ENCODE peak calls at places on chromosomes 5 and 9, in five cellular contexts. One of them, this sample, is unnamed.

GRCh38 chr5:146706321-146706972 is 172.1 kb downstream of the PPP2R2B start:
- DNase-seq in adrenal gland: no peak
- DNase-seq in CD4-positive, alpha-beta T cell: no peak
- DNase-seq in uterus: no peak
- DNase-seq in BE2C: peak
- DNase-seq in this sample: no peak

GRCh38 chr9:93193978-93194377 is 10.0 kb downstream of the WNK2 start:
- DNase-seq in adrenal gland: no peak
- DNase-seq in CD4-positive, alpha-beta T cell: no peak
- DNase-seq in uterus: no peak
- DNase-seq in BE2C: no peak
- DNase-seq in this sample: no peak

GRCh38 chr9:132241840-132242620 is 80.2 kb downstream of the NTNG2 start:
- DNase-seq in adrenal gland: peak
- DNase-seq in CD4-positive, alpha-beta T cell: peak
- DNase-seq in uterus: peak
- DNase-seq in BE2C: no peak
- DNase-seq in this sample: peak

GRCh38 chr5:57718155-57718554 is 235.5 kb upstream of the ACTBL2 start:
- DNase-seq in adrenal gland: peak
- DNase-seq in CD4-positive, alpha-beta T cell: no peak
- DNase-seq in uterus: no peak
- DNase-seq in BE2C: no peak
- DNase-seq in this sample: no peak

GRCh38 chr5:24073097-24073496 is 565.7 kb downstream of the PRDM9 start:
- DNase-seq in adrenal gland: peak
- DNase-seq in CD4-positive, alpha-beta T cell: no peak
- DNase-seq in uterus: no peak
- DNase-seq in BE2C: no peak
- DNase-seq in this sample: no peak

GRCh38 chr9:69455311-69455710 is 130.3 kb downstream of the ENTREP1 start:
- DNase-seq in adrenal gland: no peak
- DNase-seq in CD4-positive, alpha-beta T cell: no peak
- DNase-seq in uterus: no peak
- DNase-seq in BE2C: no peak
- DNase-seq in this sample: no peak

GRCh38 chr5:169873642-169874041 is 106.7 kb downstream of the INSYN2B start:
- DNase-seq in adrenal gland: peak
- DNase-seq in CD4-positive, alpha-beta T cell: no peak
- DNase-seq in uterus: peak
- DNase-seq in BE2C: no peak
- DNase-seq in this sample: no peak

GRCh38 chr5:175842947-175843793 is 28.2 kb upstream of the CPLX2 start:
- DNase-seq in adrenal gland: peak
- DNase-seq in CD4-positive, alpha-beta T cell: no peak
- DNase-seq in uterus: no peak
- DNase-seq in BE2C: peak
- DNase-seq in this sample: peak

GRCh38 chr5:29370248-29370647 is 1823.2 kb upstream of the CDH6 start:
- DNase-seq in adrenal gland: no peak
- DNase-seq in CD4-positive, alpha-beta T cell: no peak
- DNase-seq in uterus: no peak
- DNase-seq in BE2C: no peak
- DNase-seq in this sample: no peak

GRCh38 chr5:93164690-93165089 is 416.3 kb downstream of the NR2F1-AS1 start:
- DNase-seq in adrenal gland: peak
- DNase-seq in CD4-positive, alpha-beta T cell: no peak
- DNase-seq in uterus: peak
- DNase-seq in BE2C: peak
- DNase-seq in this sample: no peak

GRCh38 chr5:113122053-113122452 is 145.5 kb downstream of the DCP2 start:
- DNase-seq in adrenal gland: no peak
- DNase-seq in CD4-positive, alpha-beta T cell: no peak
- DNase-seq in uterus: peak
- DNase-seq in BE2C: no peak
- DNase-seq in this sample: no peak
- TF ChIP-seq CTCF in adrenal gland: no peak
- TF ChIP-seq CTCF in CD4-positive, alpha-beta T cell: no peak
- TF ChIP-seq CTCF in uterus: no peak
- TF ChIP-seq CTCF in BE2C: no peak
- TF ChIP-seq CTCF in this sample: no peak

GRCh38 chr9:133340916-133341315 is 4.9 kb upstream of the SURF6 start:
- DNase-seq in adrenal gland: no peak
- DNase-seq in CD4-positive, alpha-beta T cell: no peak
- DNase-seq in uterus: no peak
- DNase-seq in BE2C: no peak
- DNase-seq in this sample: no peak

GRCh38 chr9:133342570-133342969 is 5.4 kb downstream of the MED22 start:
- DNase-seq in adrenal gland: no peak
- DNase-seq in CD4-positive, alpha-beta T cell: no peak
- DNase-seq in uterus: no peak
- DNase-seq in BE2C: peak
- DNase-seq in this sample: peak

GRCh38 chr9:133341369-133342082 is 5.5 kb upstream of the SURF6 start:
- DNase-seq in adrenal gland: peak
- DNase-seq in CD4-positive, alpha-beta T cell: no peak
- DNase-seq in uterus: no peak
- DNase-seq in BE2C: no peak
- DNase-seq in this sample: no peak

GRCh38 chr9:133340256-133340655 is 4.3 kb upstream of the SURF6 start:
- DNase-seq in adrenal gland: no peak
- DNase-seq in CD4-positive, alpha-beta T cell: no peak
- DNase-seq in uterus: no peak
- DNase-seq in BE2C: no peak
- DNase-seq in this sample: no peak

GRCh38 chr9:133342083-133342406 is 5.9 kb downstream of the MED22 start:
- DNase-seq in adrenal gland: no peak
- DNase-seq in CD4-positive, alpha-beta T cell: no peak
- DNase-seq in uterus: no peak
- DNase-seq in BE2C: no peak
- DNase-seq in this sample: peak
- TF ChIP-seq CTCF in adrenal gland: no peak
- TF ChIP-seq CTCF in CD4-positive, alpha-beta T cell: no peak
- TF ChIP-seq CTCF in uterus: no peak
- TF ChIP-seq CTCF in BE2C: peak
- TF ChIP-seq CTCF in this sample: peak

GRCh38 chr5:38978036-38978435 is 96.2 kb downstream of the RICTOR start:
- DNase-seq in adrenal gland: no peak
- DNase-seq in CD4-positive, alpha-beta T cell: no peak
- DNase-seq in uterus: no peak
- DNase-seq in BE2C: no peak
- DNase-seq in this sample: no peak

GRCh38 chr5:38979535-38979934 is 94.7 kb downstream of the RICTOR start:
- DNase-seq in adrenal gland: no peak
- DNase-seq in CD4-positive, alpha-beta T cell: no peak
- DNase-seq in uterus: no peak
- DNase-seq in BE2C: no peak
- DNase-seq in this sample: no peak
- TF ChIP-seq CTCF in adrenal gland: no peak
- TF ChIP-seq CTCF in CD4-positive, alpha-beta T cell: no peak
- TF ChIP-seq CTCF in uterus: no peak
- TF ChIP-seq CTCF in BE2C: no peak
- TF ChIP-seq CTCF in this sample: no peak

GRCh38 chr5:110045153-110045552 is 355.4 kb downstream of the MAN2A1 start:
- DNase-seq in adrenal gland: no peak
- DNase-seq in CD4-positive, alpha-beta T cell: no peak
- DNase-seq in uterus: no peak
- DNase-seq in BE2C: no peak
- DNase-seq in this sample: no peak
- TF ChIP-seq CTCF in adrenal gland: peak
- TF ChIP-seq CTCF in CD4-positive, alpha-beta T cell: no peak
- TF ChIP-seq CTCF in uterus: no peak
- TF ChIP-seq CTCF in BE2C: peak
- TF ChIP-seq CTCF in this sample: no peak

GRCh38 chr5:138596105-138596987 is 21.1 kb upstream of the HSPA9 start:
- DNase-seq in adrenal gland: no peak
- DNase-seq in CD4-positive, alpha-beta T cell: no peak
- DNase-seq in uterus: no peak
- DNase-seq in BE2C: no peak
- DNase-seq in this sample: no peak

GRCh38 chr5:138595396-138595795 is 20.2 kb upstream of the HSPA9 start:
- DNase-seq in adrenal gland: no peak
- DNase-seq in CD4-positive, alpha-beta T cell: no peak
- DNase-seq in uterus: no peak
- DNase-seq in BE2C: no peak
- DNase-seq in this sample: no peak

GRCh38 chr5:138597660-138598400 is 22.6 kb upstream of the HSPA9 start:
- DNase-seq in adrenal gland: no peak
- DNase-seq in CD4-positive, alpha-beta T cell: no peak
- DNase-seq in uterus: no peak
- DNase-seq in BE2C: no peak
- DNase-seq in this sample: no peak

GRCh38 chr5:138594305-138595058 is 19.3 kb upstream of the HSPA9 start:
- DNase-seq in adrenal gland: no peak
- DNase-seq in CD4-positive, alpha-beta T cell: no peak
- DNase-seq in uterus: no peak
- DNase-seq in BE2C: no peak
- DNase-seq in this sample: no peak
- TF ChIP-seq CTCF in adrenal gland: peak
- TF ChIP-seq CTCF in CD4-positive, alpha-beta T cell: peak
- TF ChIP-seq CTCF in uterus: no peak
- TF ChIP-seq CTCF in BE2C: peak
- TF ChIP-seq CTCF in this sample: peak

GRCh38 chr5:112372543-112372942 is 46.5 kb downstream of the EPB41L4A start:
- DNase-seq in adrenal gland: no peak
- DNase-seq in CD4-positive, alpha-beta T cell: no peak
- DNase-seq in uterus: no peak
- DNase-seq in BE2C: no peak
- DNase-seq in this sample: no peak

GRCh38 chr5:112367400-112367799 is 51.7 kb downstream of the EPB41L4A start:
- DNase-seq in adrenal gland: peak
- DNase-seq in CD4-positive, alpha-beta T cell: no peak
- DNase-seq in uterus: peak
- DNase-seq in BE2C: no peak
- DNase-seq in this sample: no peak

GRCh38 chr5:112371054-112371453 is 48.0 kb downstream of the EPB41L4A start:
- DNase-seq in adrenal gland: no peak
- DNase-seq in CD4-positive, alpha-beta T cell: no peak
- DNase-seq in uterus: no peak
- DNase-seq in BE2C: no peak
- DNase-seq in this sample: no peak

GRCh38 chr5:112366987-112367386 is 52.1 kb downstream of the EPB41L4A start:
- DNase-seq in adrenal gland: no peak
- DNase-seq in CD4-positive, alpha-beta T cell: no peak
- DNase-seq in uterus: no peak
- DNase-seq in BE2C: no peak
- DNase-seq in this sample: no peak
- TF ChIP-seq CTCF in adrenal gland: no peak
- TF ChIP-seq CTCF in CD4-positive, alpha-beta T cell: no peak
- TF ChIP-seq CTCF in uterus: no peak
- TF ChIP-seq CTCF in BE2C: peak
- TF ChIP-seq CTCF in this sample: peak

DNA sequence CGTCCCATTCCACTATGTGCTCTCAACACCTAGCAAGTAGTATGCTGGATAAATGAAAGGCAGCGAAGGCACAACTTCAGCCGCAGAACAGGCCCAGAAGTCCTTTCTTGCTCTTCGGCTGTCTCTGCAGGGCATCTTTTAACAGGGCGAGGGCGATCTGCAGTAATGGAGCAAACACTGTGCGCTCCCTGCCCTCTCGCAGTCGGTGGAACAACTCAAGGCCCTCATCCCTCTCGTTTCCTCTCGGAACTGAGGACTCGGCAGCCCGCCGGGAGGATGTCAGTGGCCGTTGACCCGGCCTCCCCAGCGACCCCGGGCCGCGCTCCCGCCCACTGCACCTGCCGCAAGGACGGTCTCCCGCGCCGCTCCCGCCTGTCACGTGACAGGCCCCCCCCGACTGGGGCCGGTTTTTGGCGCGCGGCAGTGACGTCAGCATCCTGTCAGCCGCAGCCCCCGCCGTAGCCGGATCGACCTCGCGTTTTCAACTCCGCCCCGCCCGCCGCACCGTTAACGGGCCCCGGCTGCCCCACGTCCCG is 1.1 kb downstream of the ZNF367 start:
- DNase-seq in adrenal gland: peak
- DNase-seq in CD4-positive, alpha-beta T cell: peak
- DNase-seq in uterus: peak
- DNase-seq in BE2C: peak
- DNase-seq in this sample: peak
- TF ChIP-seq CTCF in adrenal gland: peak
- TF ChIP-seq CTCF in CD4-positive, alpha-beta T cell: no peak
- TF ChIP-seq CTCF in uterus: peak
- TF ChIP-seq CTCF in BE2C: no peak
- TF ChIP-seq CTCF in this sample: no peak

GRCh38 chr9:121200346-121200745 is 1.3 kb downstream of the RAB14 start:
- DNase-seq in adrenal gland: no peak
- DNase-seq in CD4-positive, alpha-beta T cell: no peak
- DNase-seq in uterus: no peak
- DNase-seq in BE2C: no peak
- DNase-seq in this sample: no peak

GRCh38 chr9:121201045-121201737 is 478 bp downstream of the RAB14 start:
- DNase-seq in adrenal gland: peak
- DNase-seq in CD4-positive, alpha-beta T cell: peak
- DNase-seq in uterus: no peak
- DNase-seq in BE2C: peak
- DNase-seq in this sample: peak

GRCh38 chr9:121204121-121204520 is 2.5 kb upstream of the RAB14 start:
- DNase-seq in adrenal gland: no peak
- DNase-seq in CD4-positive, alpha-beta T cell: no peak
- DNase-seq in uterus: no peak
- DNase-seq in BE2C: no peak
- DNase-seq in this sample: no peak

GRCh38 chr9:121199921-121200320 is 1.7 kb downstream of the RAB14 start:
- DNase-seq in adrenal gland: no peak
- DNase-seq in CD4-positive, alpha-beta T cell: no peak
- DNase-seq in uterus: no peak
- DNase-seq in BE2C: no peak
- DNase-seq in this sample: no peak

GRCh38 chr9:121201738-121202533 is at the start of gene RAB14:
- DNase-seq in adrenal gland: peak
- DNase-seq in CD4-positive, alpha-beta T cell: peak
- DNase-seq in uterus: peak
- DNase-seq in BE2C: peak
- DNase-seq in this sample: peak
- TF ChIP-seq CTCF in adrenal gland: peak
- TF ChIP-seq CTCF in CD4-positive, alpha-beta T cell: peak
- TF ChIP-seq CTCF in uterus: peak
- TF ChIP-seq CTCF in BE2C: peak
- TF ChIP-seq CTCF in this sample: peak